ENCODE peak calls at places on chromosomes 6 and 20, in six cellular contexts. K, B, X, J, S and H are unnamed samples.

GRCh38 chr6:7249946-7250643 is 62.9 kb downstream of the SSR1 start:
- DNase-seq in K (no peak), B (no peak), X (no peak), J (no peak), S (no peak), H (no peak)

GRCh38 chr6:51959744-51960383 is 127.5 kb downstream of the PKHD1 start:
- DNase-seq in K (peak), B (peak), X (peak), J (peak), S (peak), H (peak)

GRCh38 chr6:160992323-160993314 is 1.1 kb downstream of the MAP3K4 start:
- DNase-seq in K (peak), B (peak), X (peak), J (peak), S (peak), H (no peak)

GRCh38 chr6:13280253-13280652 is 48.1 kb downstream of the TBC1D7 start:
- DNase-seq in K (no peak), B (no peak), X (no peak), J (no peak), S (no peak), H (no peak)

GRCh38 chr6:84645563-84646266 is 118.7 kb downstream of the TBX18 start:
- DNase-seq in K (no peak), B (no peak), X (no peak), J (no peak), S (no peak), H (no peak)

GRCh38 chr20:46333136-46333991 is 25.1 kb upstream of the CDH22 start:
- DNase-seq in K (no peak), B (no peak), X (no peak), J (no peak), S (no peak), H (no peak)

GRCh38 chr6:134060491-134061106 is 8.2 kb upstream of the SLC2A12 start:
- DNase-seq in K (no peak), B (no peak), X (no peak), J (peak), S (no peak), H (no peak)

GRCh38 chr6:56364482-56365313 is 117.3 kb upstream of the COL21A1 start:
- DNase-seq in K (no peak), B (no peak), X (no peak), J (peak), S (no peak), H (no peak)

GRCh38 chr6:157428418-157429202 is 47.6 kb downstream of the ZDHHC14 start:
- DNase-seq in K (peak), B (peak), X (no peak), J (no peak), S (no peak), H (no peak)

GRCh38 chr20:45104786-45105185 is 3.9 kb upstream of the KCNS1 start:
- DNase-seq in K (no peak), B (no peak), X (no peak), J (no peak), S (no peak), H (no peak)

GRCh38 chr6:88650029-88650619 is 313.3 kb downstream of the RNGTT start:
- DNase-seq in K (no peak), B (peak), X (no peak), J (peak), S (no peak), H (no peak)

GRCh38 chr6:39927159-39927558 is 7.1 kb downstream of the MOCS1 start:
- DNase-seq in K (no peak), B (no peak), X (no peak), J (no peak), S (no peak), H (no peak)

GRCh38 chr6:113560376-113560775 is 296.8 kb upstream of the MARCKS start:
- DNase-seq in K (no peak), B (no peak), X (no peak), J (no peak), S (no peak), H (no peak)

GRCh38 chr6:7241709-7242645 is 71.0 kb downstream of the SSR1 start:
- DNase-seq in K (peak), B (no peak), X (no peak), J (no peak), S (peak), H (no peak)

GRCh38 chr6:15332441-15332840 is 86.6 kb downstream of the JARID2 start:
- DNase-seq in K (no peak), B (no peak), X (no peak), J (no peak), S (no peak), H (no peak)

GRCh38 chr6:45513843-45514242 is 136.1 kb upstream of the SUPT3H start:
- DNase-seq in K (no peak), B (no peak), X (no peak), J (no peak), S (no peak), H (no peak)

GRCh38 chr6:43488667-43489276 is 11.4 kb downstream of the TJAP1 start:
- DNase-seq in K (no peak), B (no peak), X (no peak), J (no peak), S (no peak), H (no peak)

GRCh38 chr20:12049125-12049524 is 131.4 kb downstream of the BTBD3 start:
- DNase-seq in K (no peak), B (no peak), X (no peak), J (no peak), S (no peak), H (no peak)

GRCh38 chr20:58154106-58154505 is 74.3 kb downstream of the ANKRD60 start:
- DNase-seq in K (no peak), B (no peak), X (no peak), J (no peak), S (no peak), H (no peak)

GRCh38 chr6:108968325-108968724 is 120.1 kb downstream of the ARMC2 start:
- DNase-seq in K (no peak), B (no peak), X (no peak), J (no peak), S (no peak), H (no peak)

GRCh38 chr6:155706341-155706740 is 250.7 kb upstream of the NOX3 start:
- DNase-seq in K (peak), B (no peak), X (no peak), J (no peak), S (no peak), H (no peak)

GRCh38 chr6:149212892-149213786 is 104.4 kb upstream of the TAB2 start:
- DNase-seq in K (no peak), B (no peak), X (no peak), J (no peak), S (no peak), H (no peak)

GRCh38 chr20:43558412-43559146 is at the start of gene SGK2:
- DNase-seq in K (peak), B (no peak), X (no peak), J (peak), S (peak), H (peak)

GRCh38 chr20:17471606-17472187 is 59.5 kb downstream of the BFSP1 start:
- DNase-seq in K (no peak), B (no peak), X (peak), J (no peak), S (no peak), H (no peak)

GRCh38 chr6:148868314-148868713 is 121.5 kb downstream of the UST start:
- DNase-seq in K (no peak), B (no peak), X (no peak), J (peak), S (no peak), H (no peak)

GRCh38 chr20:41572010-41572572 is 46.1 kb downstream of the CHD6 start:
- DNase-seq in K (peak), B (no peak), X (no peak), J (no peak), S (no peak), H (no peak)

GRCh38 chr6:167214216-167214615 is 56.4 kb upstream of the GPR31 start:
- DNase-seq in K (no peak), B (peak), X (peak), J (no peak), S (no peak), H (no peak)

GRCh38 chr6:138765896-138766487 is 7.6 kb upstream of the CCDC28A start:
- DNase-seq in K (peak), B (peak), X (peak), J (peak), S (no peak), H (no peak)